ENCODE peak calls at places on chromosomes 11 and 22, in eight cellular contexts. U, T, F, W, P, S, C and E are unnamed samples.

GRCh38 chr11:69443138-69443967 is 38.1 kb upstream of the LINC01488 start:
- DNase-seq in U (peak; percentile 49), W (no peak), C (peak; percentile 98), P (peak; percentile 62), S (peak; percentile 19), F (peak; percentile 77), T (peak; percentile 98), E (peak; percentile 82)

GRCh38 chr11:64250875-64251721 is at the start of gene PLCB3:
- DNase-seq in F (peak; percentile 65), P (no peak), W (peak; percentile 23), S (peak; percentile 19), C (peak; percentile 84), T (peak; percentile 29), U (peak; percentile 64), E (peak; percentile 46)

GRCh38 chr11:7551571-7551970 is 37.8 kb downstream of the PPFIBP2 start:
- DNase-seq in W (peak; percentile 58), P (no peak), U (no peak), C (no peak), S (no peak), F (no peak), T (peak; percentile 82), E (no peak)

GRCh38 chr11:19447150-19447566 is 206.4 kb upstream of the E2F8 start:
- DNase-seq in U (no peak), P (no peak), F (no peak), S (no peak), T (peak; percentile 35), W (peak; percentile 91), C (no peak), E (no peak)

GRCh38 chr22:20552913-20553401 is 45.5 kb downstream of the MED15 start:
- DNase-seq in W (no peak), P (no peak), F (no peak), S (no peak), T (peak; percentile 79), U (no peak), C (peak; percentile 94), E (no peak)

GRCh38 chr22:27881404-27881803 is 37.7 kb downstream of the PITPNB start:
- DNase-seq in S (no peak), W (no peak), P (peak; percentile 65), C (no peak), U (no peak), T (peak; percentile 77), F (peak; percentile 56), E (peak; percentile 21)

GRCh38 chr11:65657426-65657825 is 5.3 kb downstream of the RELA start:
- DNase-seq in U (no peak), C (no peak), F (no peak), P (no peak), S (no peak), T (no peak), W (no peak), E (no peak)

GRCh38 chr11:1358286-1358685 is 31.4 kb upstream of the BRSK2 start:
- DNase-seq in T (no peak), C (peak; percentile 68), U (no peak), W (no peak), P (no peak), F (no peak), S (no peak), E (no peak)

GRCh38 chr22:20010307-20011122 is 6.1 kb downstream of the ARVCF start:
- DNase-seq in C (no peak), T (no peak), S (no peak), P (no peak), W (no peak), F (no peak), U (no peak), E (no peak)

GRCh38 chr11:90919332-90919731 is 696.5 kb upstream of the CHORDC1 start:
- DNase-seq in S (no peak), F (no peak), C (no peak), U (no peak), T (no peak), P (no peak), W (no peak), E (no peak)

GRCh38 chr11:315516-315994 is 1.7 kb downstream of the IFITM1 start:
- DNase-seq in W (no peak), P (no peak), S (no peak), F (no peak), T (no peak), C (no peak), U (no peak), E (no peak)

GRCh38 chr11:111977141-111978027 is 40.2 kb downstream of the DIXDC1 start:
- DNase-seq in C (peak; percentile 77), F (peak; percentile 76), W (no peak), S (no peak), U (peak; percentile 9), T (peak; percentile 50), P (peak; percentile 70), E (peak; percentile 70)

GRCh38 chr11:119480375-119481020 is 57.5 kb upstream of the THY1 start:
- DNase-seq in C (no peak), W (no peak), F (no peak), S (no peak), P (no peak), U (no peak), T (no peak), E (no peak)

GRCh38 chr11:120494595-120494994 is 17.0 kb upstream of the GRIK4 start:
- DNase-seq in F (no peak), T (no peak), P (no peak), C (no peak), U (no peak), S (no peak), W (no peak), E (no peak)

GRCh38 chr11:5631426-5631825 is 6.6 kb downstream of the TRIM34 start:
- DNase-seq in F (no peak), U (no peak), S (no peak), W (no peak), C (no peak), T (no peak), P (no peak), E (no peak)

GRCh38 chr22:31253949-31254348 is 38.3 kb downstream of the PIK3IP1 start:
- DNase-seq in P (no peak), T (no peak), S (no peak), C (no peak), W (no peak), F (no peak), U (no peak), E (no peak)

GRCh38 chr11:34620820-34621792 is at the start of gene EHF:
- DNase-seq in U (no peak), F (no peak), S (no peak), C (no peak), W (no peak), T (no peak), P (no peak), E (no peak)

GRCh38 chr11:102007567-102008437 is 39.4 kb upstream of the CFAP300 start:
- DNase-seq in C (peak; percentile 24), W (peak; percentile 85), U (no peak), P (no peak), T (peak; percentile 58), S (peak; percentile 39), F (no peak), E (no peak)

GRCh38 chr22:39664485-39665200 is 94.1 kb downstream of the CACNA1I start:
- DNase-seq in P (no peak), C (no peak), U (peak; percentile 17), S (no peak), F (no peak), W (no peak), T (no peak), E (no peak)

GRCh38 chr11:65411681-65412070 is 10.9 kb upstream of the NEAT1 start:
- DNase-seq in T (no peak), U (no peak), F (no peak), S (no peak), P (no peak), C (no peak), W (no peak), E (no peak)

GRCh38 chr11:15845261-15845660 is 511.1 kb downstream of the SOX6 start:
- DNase-seq in F (peak; percentile 61), S (no peak), T (no peak), W (no peak), U (no peak), P (peak; percentile 66), C (no peak), E (peak; percentile 36)

GRCh38 chr11:110059706-110060430 is 33.3 kb upstream of the ZC3H12C start:
- DNase-seq in W (peak; percentile 43), U (no peak), C (peak; percentile 12), P (no peak), F (no peak), S (no peak), T (peak; percentile 67), E (no peak)

GRCh38 chr11:61645179-61645868 is 34.9 kb upstream of the DAGLA start:
- DNase-seq in W (no peak), U (no peak), T (peak; percentile 14), C (no peak), F (no peak), P (no peak), S (no peak), E (no peak)

GRCh38 chr11:116895053-116895757 is 57.8 kb upstream of the APOA1 start:
- DNase-seq in P (peak; percentile 11), U (no peak), S (no peak), F (no peak), T (no peak), W (no peak), C (no peak), E (no peak)

GRCh38 chr11:47410404-47411264 is 2.2 kb downstream of the SLC39A13 start:
- DNase-seq in T (no peak), S (no peak), C (no peak), W (no peak), F (no peak), P (no peak), U (no peak), E (no peak)

GRCh38 chr22:45207981-45208664 is 32.6 kb downstream of the KIAA0930 start:
- DNase-seq in U (no peak), W (peak; percentile 36), C (peak; percentile 62), S (no peak), T (peak; percentile 76), F (peak; percentile 63), P (no peak), E (no peak)